ENCODE peak calls at places on chromosomes 5 and 9, in seven cellular contexts. X is breast epithelium; K is adrenal gland; Y is cardiac muscle cell; S is IMR-90; D is CD8-positive, alpha-beta memory T cell; Z is kidney. G is an unnamed sample. For H3K4me1, the result is how much of the 10 kb centered on the place peaks cover.

GRCh38 chr5:56639491-56639890 is 175.9 kb upstream of the MAP3K1 start:
- DNase-seq in X (no peak), K (no peak), Y (no peak), S (no peak), D (no peak), Z (no peak), G (no peak)

GRCh38 chr5:140166911-140167310 is 8.1 kb upstream of the CYSTM1 start:
- DNase-seq in X (no peak), K (no peak), Y (no peak), S (no peak), D (no peak), Z (no peak), G (no peak)

GRCh38 chr9:133657120-133657661 is 21.0 kb downstream of the DBH start:
- DNase-seq in X (no peak), K (no peak), Y (peak), S (peak), D (no peak), Z (no peak), G (peak)

GRCh38 chr5:79562351-79563246 is 48.7 kb upstream of the HOMER1 start:
- DNase-seq in X (no peak), K (no peak), Y (peak), S (peak), D (no peak), Z (no peak), G (no peak)

GRCh38 chr5:2330325-2330724 is 421.2 kb downstream of the IRX2 start:
- DNase-seq in X (no peak), K (no peak), Y (no peak), S (no peak), D (no peak), Z (no peak), G (no peak)

GRCh38 chr5:150368526-150368925 is 11.0 kb downstream of the TCOF1 start:
- DNase-seq in X (no peak), K (no peak), Y (no peak), S (no peak), D (no peak), Z (no peak), G (peak)

GRCh38 chr5:4258170-4258569 is 662.5 kb downstream of the IRX1 start:
- DNase-seq in X (no peak), K (no peak), Y (no peak), S (no peak), D (no peak), Z (no peak), G (no peak)

GRCh38 chr9:16310288-16311145 is 560.0 kb downstream of the BNC2 start:
- DNase-seq in X (no peak), K (no peak), Y (no peak), S (no peak), D (no peak), Z (no peak), G (no peak)

GRCh38 chr5:146707316-146707715 is 171.2 kb downstream of the PPP2R2B start:
- DNase-seq in X (no peak), K (no peak), Y (no peak), S (no peak), D (no peak), Z (no peak), G (no peak)

GRCh38 chr9:32344551-32345182 is 39.8 kb upstream of the ACO1 start:
- DNase-seq in X (no peak), K (no peak), Y (peak), S (peak), D (no peak), Z (no peak), G (no peak)

GRCh38 chr9:132241840-132242620 is 80.2 kb downstream of the NTNG2 start:
- DNase-seq in X (no peak), K (peak), Y (peak), S (no peak), D (peak), Z (peak), G (peak)

GRCh38 chr5:72597456-72597948 is 90.3 kb upstream of the ZNF366 start:
- DNase-seq in X (no peak), K (no peak), Y (peak), S (peak), D (no peak), Z (no peak), G (no peak)

GRCh38 chr5:158152151-158152550 is 293.2 kb upstream of the CLINT1 start:
- DNase-seq in X (no peak), K (no peak), Y (no peak), S (no peak), D (no peak), Z (no peak), G (no peak)

GRCh38 chr5:105931782-105932489 is 1738.8 kb downstream of the EFNA5 start:
- DNase-seq in X (no peak), K (no peak), Y (peak), S (peak), D (no peak), Z (no peak), G (no peak)

GRCh38 chr5:124025306-124025705 is 513.3 kb downstream of the CSNK1G3 start:
- DNase-seq in X (no peak), K (no peak), Y (no peak), S (no peak), D (no peak), Z (no peak), G (no peak)

GRCh38 chr9:98929096-98929495 is 14.6 kb upstream of the COL15A1 start:
- DNase-seq in X (no peak), K (no peak), Y (no peak), S (peak), D (no peak), Z (no peak), G (no peak)

GRCh38 chr5:10913846-10914245 is 152.8 kb upstream of the DAP start:
- DNase-seq in X (no peak), K (peak), Y (peak), S (peak), D (no peak), Z (no peak), G (no peak)

GRCh38 chr5:61631438-61631941 is 299.4 kb downstream of the ZSWIM6 start:
- DNase-seq in X (no peak), K (no peak), Y (peak), S (peak), D (no peak), Z (no peak), G (peak)

GRCh38 chr9:133619791-133620190 is 10.6 kb upstream of the FAM163B start:
- DNase-seq in X (no peak), K (no peak), Y (no peak), S (no peak), D (peak), Z (peak), G (no peak)

GRCh38 chr9:71769175-71770165 is 1.2 kb upstream of the CEMIP2 start:
- DNase-seq in X (peak), K (peak), Y (peak), S (no peak), D (peak), Z (peak), G (peak)

GRCh38 chr5:136028782-136029742 is at the start of gene TGFBI:
- DNase-seq in X (no peak), K (peak), Y (peak), S (peak), D (no peak), Z (peak), G (peak)

GRCh38 chr5:66959668-66960067 is 236.9 kb downstream of the CD180 start:
- DNase-seq in X (no peak), K (no peak), Y (no peak), S (peak), D (no peak), Z (no peak), G (no peak)

GRCh38 chr9:108271646-108272349 is 584.0 kb downstream of the ACTL7B start:
- DNase-seq in X (no peak), K (no peak), Y (peak), S (peak), D (no peak), Z (no peak), G (no peak)

GRCh38 chr9:6243746-6244145 is 28.1 kb downstream of the IL33 start:
- DNase-seq in X (no peak), K (no peak), Y (no peak), S (peak), D (no peak), Z (no peak), G (no peak)

GRCh38 chr5:144712090-144712489 is 541.4 kb downstream of the KCTD16 start:
- DNase-seq in X (no peak), K (no peak), Y (no peak), S (no peak), D (no peak), Z (no peak), G (no peak)

GRCh38 chr9:35686222-35687203 is 3.2 kb downstream of the TPM2 start:
- DNase-seq in X (no peak), K (no peak), Y (peak), S (peak), D (no peak), Z (no peak), G (no peak)

GRCh38 chr9:107943901-107944300 is 454.3 kb upstream of the KLF4 start:
- DNase-seq in X (no peak), K (no peak), Y (no peak), S (no peak), D (no peak), Z (no peak), G (no peak)

GRCh38 chr5:65172486-65173129 is 309.1 kb downstream of the ADAMTS6 start:
- DNase-seq in X (no peak), K (no peak), Y (peak), S (peak), D (no peak), Z (no peak), G (no peak)

GRCh38 chr9:116580853-116581252 is 106.3 kb upstream of the TRIM32 start:
- DNase-seq in X (no peak), K (no peak), Y (peak), S (no peak), D (no peak), Z (no peak), G (no peak)

GRCh38 chr9:2307480-2307879 is 292.3 kb downstream of the SMARCA2 start:
- DNase-seq in X (no peak), K (no peak), Y (peak), S (peak), D (no peak), Z (no peak), G (no peak)

GRCh38 chr5:28779161-28779754 is 1740.9 kb upstream of the CDH9 start:
- DNase-seq in X (no peak), K (no peak), Y (peak), S (no peak), D (no peak), Z (no peak), G (no peak)

GRCh38 chr5:35089688-35090314 is 42.1 kb upstream of the AGXT2 start:
- DNase-seq in X (no peak), K (peak), Y (peak), S (peak), D (peak), Z (no peak), G (no peak)

GRCh38 chr9:113842086-113842485 is 34.0 kb upstream of the ZNF618 start:
- DNase-seq in X (no peak), K (no peak), Y (no peak), S (peak), D (no peak), Z (no peak), G (no peak)

GRCh38 chr9:20988916-20989315 is 42.5 kb downstream of the HACD4 start:
- DNase-seq in X (no peak), K (no peak), Y (peak), S (peak), D (no peak), Z (no peak), G (no peak)

GRCh38 chr5:151417712-151418111 is 29.7 kb upstream of the SLC36A1 start:
- DNase-seq in X (no peak), K (no peak), Y (no peak), S (no peak), D (no peak), Z (no peak), G (no peak)

GRCh38 chr5:147484708-147485020 is 25.2 kb downstream of the DPYSL3 start:
- DNase-seq in X (no peak), K (no peak), Y (no peak), S (peak), D (no peak), Z (no peak), G (no peak)

DNA sequence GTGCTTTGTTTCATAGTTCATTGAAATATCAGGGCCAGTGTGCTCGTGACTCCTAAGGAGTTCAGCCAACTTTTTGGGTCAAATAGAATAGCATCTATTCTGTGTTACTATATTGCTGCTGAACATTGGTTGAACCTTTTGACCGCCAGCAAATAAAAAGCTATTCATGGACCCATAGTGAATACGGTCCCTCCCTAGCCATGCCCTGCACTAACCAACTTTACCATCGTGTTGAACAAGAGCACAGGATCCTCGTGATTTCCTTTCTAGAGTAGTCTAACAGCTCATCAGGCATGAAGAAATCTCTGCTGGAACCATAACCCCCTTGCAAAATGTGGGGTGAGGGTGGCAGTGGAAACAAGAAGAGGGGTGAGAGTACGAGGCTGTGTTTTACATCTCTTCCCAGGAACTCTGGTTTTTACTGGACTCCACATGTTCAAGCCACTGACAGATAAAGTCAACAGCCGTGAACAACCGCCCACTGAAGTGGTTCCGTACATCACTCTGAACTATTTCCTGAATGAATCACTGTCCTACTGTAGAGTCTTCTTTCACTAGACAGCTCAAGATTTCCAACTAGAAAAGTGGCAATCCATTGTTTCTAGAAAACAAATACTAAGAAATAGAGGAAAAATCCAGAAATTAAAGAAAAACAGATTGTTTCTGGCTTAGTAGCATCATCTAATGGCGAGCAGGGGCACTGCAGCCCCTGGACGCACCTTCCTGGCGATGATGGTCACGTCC is 70.1 kb upstream of the SPATA31E1 start:
- DNase-seq in X (no peak), K (no peak), Y (peak), S (peak), D (no peak), Z (no peak), G (no peak)
- H3K27ac ChIP-seq in X (no peak), K (no peak), Y (no peak), S (no peak), D (no peak), Z (no peak), G (no peak)

GRCh38 chr5:132810605-132811004 is 2.5 kb upstream of the SOWAHA start:
- DNase-seq in X (no peak), K (no peak), Y (no peak), S (no peak), D (no peak), Z (no peak), G (no peak)

GRCh38 chr5:132808866-132809265 is 4.2 kb upstream of the SOWAHA start:
- DNase-seq in X (no peak), K (no peak), Y (no peak), S (no peak), D (no peak), Z (no peak), G (no peak)

GRCh38 chr5:132808448-132808847 is 4.7 kb upstream of the SOWAHA start:
- DNase-seq in X (no peak), K (no peak), Y (no peak), S (no peak), D (no peak), Z (no peak), G (no peak)

GRCh38 chr5:132812123-132812948 is 766 bp upstream of the SOWAHA start:
- DNase-seq in X (no peak), K (no peak), Y (no peak), S (no peak), D (no peak), Z (no peak), G (no peak)

DNA sequence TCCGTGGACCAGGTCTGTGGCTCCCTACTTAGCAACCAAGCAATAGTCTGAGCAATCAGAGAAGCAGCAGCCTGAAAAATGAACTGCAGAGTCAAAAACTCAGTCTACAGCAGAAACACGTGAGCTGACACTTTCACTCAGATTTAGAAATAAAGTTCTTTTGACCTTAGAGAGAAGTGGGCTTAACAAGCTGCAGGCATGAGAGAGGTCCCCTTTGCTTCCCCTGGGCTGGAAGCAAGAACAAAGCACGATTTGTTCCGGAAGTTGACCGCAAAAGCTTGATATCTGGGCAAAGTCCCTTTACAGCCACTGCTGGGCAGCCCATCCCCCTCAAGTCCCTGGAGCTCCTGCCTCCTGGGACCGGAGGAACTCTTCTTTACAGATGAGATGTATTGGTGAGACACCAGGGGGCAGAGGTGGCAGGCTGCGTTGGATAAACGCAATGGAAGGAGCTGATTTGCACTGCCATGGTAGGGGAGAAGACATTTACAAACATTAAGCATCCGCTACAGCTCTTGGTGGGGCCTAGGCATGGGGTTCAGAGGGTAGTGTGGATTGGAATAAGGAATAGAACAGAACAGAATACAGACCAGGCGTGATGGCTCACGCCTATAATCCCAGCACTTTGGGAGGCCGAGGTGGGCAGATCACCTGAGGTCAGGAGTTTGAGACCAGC is 5.8 kb upstream of the SOWAHA start:
- DNase-seq in X (no peak), K (no peak), Y (no peak), S (no peak), D (no peak), Z (no peak), G (no peak)
- H3K4me1 ChIP-seq in X (under half), K (under half), Y (under half), S (under half), D (under half), Z (under half), G (under half)

GRCh38 chr5:53418409-53418808 is 62.0 kb upstream of the FST start:
- DNase-seq in X (no peak), K (no peak), Y (peak), S (peak), D (no peak), Z (no peak), G (no peak)

GRCh38 chr5:53416144-53416730 is 64.2 kb upstream of the FST start:
- DNase-seq in X (no peak), K (no peak), Y (no peak), S (no peak), D (no peak), Z (no peak), G (no peak)

GRCh38 chr5:53422539-53422938 is 57.9 kb upstream of the FST start:
- DNase-seq in X (no peak), K (no peak), Y (peak), S (peak), D (no peak), Z (no peak), G (no peak)

GRCh38 chr5:53419247-53419646 is 61.2 kb upstream of the FST start:
- DNase-seq in X (no peak), K (no peak), Y (peak), S (peak), D (no peak), Z (no peak), G (no peak)

DNA sequence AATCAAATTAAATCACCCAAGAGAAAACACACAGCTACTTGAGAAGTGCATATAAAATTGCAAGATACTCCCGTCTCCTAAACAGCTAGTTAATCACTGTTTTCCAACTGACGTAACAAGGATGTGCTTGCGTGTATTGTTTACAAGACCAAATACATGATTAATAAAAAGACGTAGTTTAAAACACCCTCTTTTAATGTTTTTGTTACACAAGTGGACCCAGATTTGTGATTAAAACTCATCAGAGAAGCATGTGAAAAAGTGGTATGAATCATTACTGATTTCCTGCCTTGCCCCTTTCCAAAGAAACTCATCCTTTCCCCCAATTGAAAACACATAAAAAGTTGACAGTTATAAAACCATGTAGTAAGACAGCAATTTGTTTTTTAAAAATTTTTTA is 61.6 kb upstream of the FST start:
- DNase-seq in X (no peak), K (no peak), Y (peak), S (peak), D (no peak), Z (no peak), G (no peak)
- H3K27ac ChIP-seq in X (peak), K (no peak), Y (no peak), S (peak), D (no peak), Z (no peak), G (no peak)

DNA sequence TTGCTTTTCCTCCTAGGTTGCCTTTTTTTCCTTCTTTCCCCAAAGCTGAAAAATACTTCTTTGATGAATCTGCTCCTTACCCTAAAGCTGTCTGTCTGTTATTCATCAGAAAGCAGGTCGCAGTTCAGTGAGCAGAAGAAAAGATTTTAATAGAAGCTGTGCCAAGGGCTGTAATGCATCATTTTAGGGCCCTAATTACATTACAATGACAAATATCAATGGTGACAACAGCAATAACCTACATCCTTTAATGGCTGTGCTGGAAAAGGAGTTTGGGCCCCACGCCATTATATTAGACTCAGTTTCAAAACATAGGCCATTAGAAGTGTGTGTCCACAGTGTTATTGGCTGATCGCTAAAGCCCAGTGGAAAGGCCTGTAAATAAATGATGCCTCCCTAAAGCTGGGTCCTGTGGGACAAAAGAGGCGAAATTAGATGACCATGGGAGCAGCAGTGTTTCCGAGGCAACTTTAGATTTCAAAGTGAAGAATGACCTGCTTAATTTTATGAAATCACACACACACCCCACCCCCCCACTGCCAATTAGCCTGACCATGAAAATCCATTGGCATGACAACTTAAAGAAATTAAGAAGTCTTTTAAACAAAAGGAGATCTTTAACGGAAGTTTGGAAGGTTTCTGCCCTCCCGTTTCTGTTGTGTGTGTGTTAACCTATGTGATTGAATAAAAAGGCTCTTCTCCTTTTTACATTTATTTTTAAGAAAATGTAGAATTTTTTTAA is 38.4 kb downstream of the TLE4 start:
- DNase-seq in X (no peak), K (no peak), Y (no peak), S (peak), D (no peak), Z (no peak), G (no peak)
- H3K4me1 ChIP-seq in X (under half), K (under half), Y (under half), S (under half), D (under half), Z (under half), G (under half)

G was measured in lower lobe of right lung.